ENCODE peak calls at places on chromosomes 2 and 18, in five cellular contexts. J is coronary artery, W is A549, F is AG10803, Y is AG04450. V is an unnamed sample.

GRCh38 chr2:235026649-235027557 is 75.1 kb downstream of the SH3BP4 start:
- DNase-seq in J (no peak), W (peak), F (peak), Y (no peak), V (peak)

GRCh38 chr2:165864353-165864752 is 70.3 kb upstream of the GALNT3 start:
- DNase-seq in J (no peak), W (no peak), F (no peak), Y (no peak), V (no peak)

GRCh38 chr2:71511776-71512175 is 58.4 kb downstream of the DYSF start:
- DNase-seq in J (no peak), W (no peak), F (no peak), Y (no peak), V (no peak)

GRCh38 chr18:50820901-50821520 is 1.2 kb upstream of the MRO start:
- DNase-seq in J (no peak), W (no peak), F (no peak), Y (no peak), V (no peak)

GRCh38 chr2:125745514-125745913 is 910.4 kb upstream of the GYPC start:
- DNase-seq in J (no peak), W (no peak), F (no peak), Y (no peak), V (no peak)

GRCh38 chr2:98282109-98282508 is 64.1 kb upstream of the CNGA3 start:
- DNase-seq in J (no peak), W (no peak), F (peak), Y (no peak), V (peak)

GRCh38 chr2:119059940-119060339 is 98.6 kb downstream of the C1QL2 start:
- DNase-seq in J (no peak), W (no peak), F (no peak), Y (no peak), V (no peak)

GRCh38 chr2:25025996-25026530 is 15.8 kb upstream of the EFR3B start:
- DNase-seq in J (no peak), W (no peak), F (no peak), Y (no peak), V (no peak)

GRCh38 chr2:208049441-208049840 is 24.1 kb upstream of the PLEKHM3 start:
- DNase-seq in J (no peak), W (no peak), F (no peak), Y (no peak), V (no peak)

GRCh38 chr18:40687401-40687800 is 1267.6 kb upstream of the PIK3C3 start:
- DNase-seq in J (no peak), W (no peak), F (peak), Y (no peak), V (no peak)

GRCh38 chr18:54080854-54081253 is 143.6 kb downstream of the MBD2 start:
- DNase-seq in J (no peak), W (no peak), F (no peak), Y (no peak), V (no peak)

GRCh38 chr2:120941571-120941970 is 205.9 kb downstream of the GLI2 start:
- DNase-seq in J (no peak), W (no peak), F (no peak), Y (no peak), V (no peak)

GRCh38 chr2:236565879-236566402 is 3.7 kb upstream of the ACKR3 start:
- DNase-seq in J (no peak), W (no peak), F (no peak), Y (no peak), V (no peak)

GRCh38 chr2:16890081-16890480 is 224.4 kb upstream of the CYRIA start:
- DNase-seq in J (no peak), W (no peak), F (no peak), Y (no peak), V (no peak)

GRCh38 chr2:18046558-18046957 is 168.1 kb downstream of the KCNS3 start:
- DNase-seq in J (no peak), W (no peak), F (peak), Y (no peak), V (peak)

GRCh38 chr2:60868589-60869273 is 12.6 kb upstream of the REL start:
- DNase-seq in J (no peak), W (no peak), F (no peak), Y (no peak), V (no peak)

GRCh38 chr2:140033638-140034037 is 1253.4 kb upstream of the NXPH2 start:
- DNase-seq in J (no peak), W (no peak), F (no peak), Y (no peak), V (no peak)

GRCh38 chr2:168736636-168737424 is 65.6 kb upstream of the NOSTRIN start:
- DNase-seq in J (no peak), W (no peak), F (no peak), Y (no peak), V (no peak)

GRCh38 chr18:79683626-79684282 is 4.2 kb downstream of the CTDP1 start:
- DNase-seq in J (no peak), W (no peak), F (no peak), Y (no peak), V (no peak)

GRCh38 chr2:235595420-235596010 is 101.7 kb downstream of the AGAP1 start:
- DNase-seq in J (no peak), W (peak), F (peak), Y (peak), V (peak)

GRCh38 chr18:57771183-57771582 is 31.9 kb downstream of the ATP8B1 start:
- DNase-seq in J (no peak), W (no peak), F (no peak), Y (no peak), V (no peak)
- H3K4me3 ChIP-seq in J (no peak), W (no peak), F (no peak), Y (no peak), V (no peak)

DNA sequence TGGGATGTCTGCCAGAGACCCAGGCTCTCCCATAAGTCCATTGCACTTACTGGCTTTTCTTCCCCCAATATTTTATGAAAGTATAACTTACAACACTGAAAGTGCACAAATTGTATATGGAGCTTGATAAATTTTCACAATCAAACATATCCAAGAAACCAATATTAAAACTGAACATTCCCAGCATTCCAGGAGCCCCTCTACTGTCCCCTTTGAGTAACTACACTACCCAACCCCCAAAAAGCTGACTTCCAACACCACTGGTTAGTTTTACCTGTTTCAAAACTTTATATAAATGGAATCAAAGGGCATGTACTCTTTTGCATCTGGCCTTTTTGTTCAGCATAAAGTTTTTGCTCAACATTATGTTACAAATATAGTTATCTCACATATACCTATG is 35.2 kb upstream of the PKDCC start:
- DNase-seq in J (no peak), W (no peak), F (no peak), Y (no peak), V (no peak)
- TF ChIP-seq CTCF in J (no peak), W (no peak), F (peak), Y (peak), V (no peak)

DNA sequence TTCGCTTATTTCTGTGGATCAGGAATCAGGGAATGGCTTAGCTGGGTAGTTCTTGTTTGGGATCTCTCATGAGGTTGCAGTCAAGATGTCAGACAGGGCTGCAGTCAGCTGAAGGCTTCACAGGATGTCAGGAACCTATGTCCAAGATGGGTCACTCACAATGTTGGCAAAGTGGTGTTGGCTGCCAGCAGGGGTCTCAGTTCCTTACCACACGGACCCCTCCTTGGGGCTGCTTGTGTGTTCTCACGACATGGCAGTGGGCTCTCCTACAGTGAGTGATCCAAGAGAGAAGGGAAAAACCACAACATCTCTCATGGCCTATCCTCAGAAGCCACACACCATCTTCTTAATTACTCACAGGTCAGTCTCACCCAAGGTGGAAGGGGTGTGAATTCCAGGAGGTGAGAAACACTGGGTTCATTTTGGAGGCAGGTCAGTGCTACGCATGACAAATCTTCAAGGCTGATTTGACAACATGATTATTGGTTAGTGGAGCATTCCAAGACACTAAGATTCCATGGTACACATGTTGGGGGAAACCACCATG is 1.3 kb upstream of the ANTXR1 start:
- DNase-seq in J (no peak), W (no peak), F (no peak), Y (no peak), V (no peak)
- H3K4me3 ChIP-seq in J (no peak), W (no peak), F (no peak), Y (no peak), V (no peak)

GRCh38 chr2:173881886-173882285 is 83.3 kb downstream of the SP3 start:
- DNase-seq in J (no peak), W (no peak), F (no peak), Y (no peak), V (no peak)

GRCh38 chr2:173886613-173887012 is 78.6 kb downstream of the SP3 start:
- DNase-seq in J (no peak), W (no peak), F (no peak), Y (no peak), V (no peak)

GRCh38 chr2:173881466-173881865 is 83.7 kb downstream of the SP3 start:
- DNase-seq in J (no peak), W (no peak), F (peak), Y (no peak), V (peak)

GRCh38 chr2:173880561-173880960 is 84.6 kb downstream of the SP3 start:
- DNase-seq in J (no peak), W (no peak), F (no peak), Y (no peak), V (no peak)

GRCh38 chr2:173884403-173884802 is 80.8 kb downstream of the SP3 start:
- DNase-seq in J (no peak), W (no peak), F (peak), Y (no peak), V (peak)
- TF ChIP-seq CTCF in J (no peak), W (peak), F (peak), Y (peak), V (peak)

GRCh38 chr2:950627-950992 is at the start of gene SNTG2:
- DNase-seq in J (no peak), W (no peak), F (peak), Y (no peak), V (no peak)
- H3K4me3 ChIP-seq in J (peak), W (peak), F (peak), Y (peak), V (peak)

DNA sequence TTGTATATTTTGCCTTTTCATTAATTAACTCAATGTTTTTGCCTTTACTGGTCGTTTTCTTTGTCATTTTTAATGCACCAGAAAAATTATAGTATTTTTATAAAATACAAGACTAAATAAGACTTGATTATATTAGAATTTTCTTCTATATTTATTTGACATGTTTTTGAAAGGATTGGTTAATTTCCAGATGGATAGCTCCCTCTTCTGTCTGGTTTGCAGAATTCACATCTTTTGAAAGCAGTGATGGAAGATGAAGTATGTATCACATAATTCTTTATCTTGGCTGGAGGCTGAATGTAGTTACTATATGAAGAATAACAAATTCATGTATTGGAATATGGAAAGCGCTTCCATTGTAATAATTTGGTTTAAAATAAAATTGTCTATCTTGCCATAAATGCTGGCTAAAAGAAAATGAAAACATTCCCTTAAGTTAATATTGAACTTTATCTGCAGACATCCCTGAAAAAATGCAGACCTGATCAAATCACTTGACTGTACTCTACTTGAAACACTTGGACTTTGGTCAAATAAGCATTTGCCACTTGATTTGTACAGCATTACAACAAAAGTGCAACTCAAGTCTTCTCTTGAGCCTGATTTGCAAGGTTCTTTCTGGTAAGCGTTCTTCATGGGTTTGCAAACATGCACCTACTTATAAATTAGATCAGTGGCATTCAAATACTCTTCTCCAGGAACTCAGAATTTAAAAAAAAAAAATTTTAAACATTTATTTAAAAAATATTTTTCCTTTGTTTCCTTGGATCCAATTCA is 86.4 kb upstream of the EFEMP1 start:
- DNase-seq in J (no peak), W (peak), F (peak), Y (no peak), V (peak)
- TF ChIP-seq CTCF in J (no peak), W (peak), F (peak), Y (peak), V (peak)

GRCh38 chr18:34976899-34977786 is 64.1 kb upstream of the MAPRE2 start:
- DNase-seq in J (peak), W (peak), F (no peak), Y (no peak), V (no peak)
- H3K4me3 ChIP-seq in J (peak), W (peak), F (peak), Y (peak), V (peak)